ENCODE peak calls at places on chromosomes 4 and X, in eight cellular contexts. H, F, T, Z, C, X, Q and O are unnamed samples. For H3K4me1, the result is how much of the 10 kb centered on the place peaks cover.

GRCh38 chrX:3713937-3714434 is 537 bp upstream of the PRKX start:
- DNase-seq in H (no peak), Q (no peak), Z (no peak), T (no peak), C (no peak), X (no peak), F (no peak), O (no peak)

GRCh38 chrX:149721778-149722177 is 9.9 kb downstream of the MAGEA11 start:
- DNase-seq in H (no peak), X (no peak), C (no peak), Q (no peak), Z (no peak), T (no peak), F (no peak), O (no peak)

GRCh38 chr4:186882293-186882692 is 158.6 kb upstream of the FAT1 start:
- DNase-seq in T (no peak), C (peak), Q (no peak), F (no peak), X (no peak), Z (no peak), H (no peak), O (no peak)

GRCh38 chr4:151039733-151040132 is 24.6 kb upstream of the LRBA start:
- DNase-seq in Z (no peak), H (no peak), X (no peak), T (no peak), Q (no peak), F (no peak), C (no peak), O (no peak)

GRCh38 chr4:21765810-21766407 is 182.7 kb downstream of the KCNIP4 start:
- DNase-seq in Q (no peak), F (peak), H (no peak), C (peak), X (no peak), T (no peak), Z (no peak), O (no peak)

GRCh38 chr4:123362103-123362502 is 34.5 kb upstream of the SPRY1 start:
- DNase-seq in F (no peak), C (no peak), T (no peak), Q (no peak), H (no peak), Z (no peak), X (no peak), O (no peak)

GRCh38 chr4:55925235-55925634 is 23.5 kb upstream of the CEP135 start:
- DNase-seq in X (no peak), Z (no peak), C (peak), T (no peak), F (no peak), H (no peak), Q (no peak), O (no peak)

GRCh38 chr4:61583696-61584095 is 383.6 kb downstream of the ADGRL3 start:
- DNase-seq in Z (no peak), X (no peak), C (peak), T (no peak), F (no peak), Q (no peak), H (no peak), O (no peak)

GRCh38 chr4:2009651-2010233 is 968 bp upstream of the NELFA start:
- DNase-seq in F (peak), Q (peak), Z (peak), C (peak), T (peak), H (peak), X (peak), O (peak)

GRCh38 chr4:61628727-61629126 is 428.6 kb downstream of the ADGRL3 start:
- DNase-seq in X (no peak), H (no peak), C (no peak), T (no peak), Z (no peak), F (no peak), Q (no peak), O (no peak)

GRCh38 chrX:44974462-44974861 is 101.5 kb downstream of the KDM6A start:
- DNase-seq in F (no peak), H (no peak), Q (no peak), C (peak), Z (no peak), T (no peak), X (no peak), O (no peak)

GRCh38 chr4:24032371-24032989 is 142.6 kb upstream of the PPARGC1A start:
- DNase-seq in Q (no peak), Z (no peak), F (no peak), C (no peak), H (no peak), X (no peak), T (no peak), O (no peak)

GRCh38 chr4:72295966-72296557 is 264.3 kb downstream of the NPFFR2 start:
- DNase-seq in Z (no peak), F (no peak), X (no peak), Q (no peak), C (peak), T (no peak), H (no peak), O (no peak)

GRCh38 chrX:44872319-44872816 is 620 bp upstream of the KDM6A start:
- DNase-seq in Z (peak), H (no peak), Q (peak), F (peak), X (peak), T (peak), C (peak), O (peak)

GRCh38 chrX:30060718-30061117 is 154.6 kb upstream of the MAGEB2 start:
- DNase-seq in F (peak), C (peak), H (no peak), Q (no peak), Z (no peak), X (no peak), T (no peak), O (no peak)

GRCh38 chrX:72128881-72129280 is 2.8 kb downstream of the RTL5 start:
- DNase-seq in C (no peak), X (no peak), F (no peak), Z (no peak), T (no peak), Q (no peak), H (no peak), O (no peak)

GRCh38 chrX:129000018-129000417 is 523.3 kb downstream of the SMARCA1 start:
- DNase-seq in Z (no peak), Q (no peak), X (no peak), C (no peak), F (no peak), T (no peak), H (no peak), O (no peak)

GRCh38 chrX:105694839-105695238 is 127.5 kb upstream of the NRK start:
- DNase-seq in Q (no peak), C (no peak), H (no peak), T (no peak), F (no peak), Z (no peak), X (no peak), O (no peak)

GRCh38 chrX:8663325-8663724 is 68.6 kb downstream of the ANOS1 start:
- DNase-seq in X (no peak), T (no peak), Q (no peak), H (no peak), F (no peak), Z (no peak), C (peak), O (no peak)

GRCh38 chr4:10666616-10667015 is 18.0 kb downstream of the CLNK start:
- DNase-seq in X (no peak), Q (no peak), T (no peak), F (no peak), C (no peak), Z (no peak), H (no peak), O (no peak)

GRCh38 chr4:25448379-25449109 is 71.5 kb downstream of the ANAPC4 start:
- DNase-seq in X (peak), H (no peak), Q (no peak), F (no peak), C (peak), T (no peak), Z (peak), O (no peak)

GRCh38 chrX:115561605-115562491 is 874 bp downstream of the PLS3 start:
- DNase-seq in Z (peak), Q (no peak), C (peak), X (no peak), H (peak), T (peak), F (peak), O (peak)

GRCh38 chrX:115565888-115566287 is 4.9 kb downstream of the PLS3 start:
- DNase-seq in Q (no peak), H (no peak), C (no peak), X (no peak), F (no peak), T (no peak), Z (no peak), O (no peak)

GRCh38 chrX:115562492-115562872 is 1.5 kb downstream of the PLS3 start:
- DNase-seq in Q (no peak), T (no peak), F (no peak), Z (peak), H (no peak), C (peak), X (no peak), O (no peak)

GRCh38 chrX:115564243-115564642 is 3.3 kb downstream of the PLS3 start:
- DNase-seq in Z (no peak), F (no peak), T (no peak), Q (no peak), X (no peak), H (no peak), C (peak), O (no peak)

GRCh38 chrX:115563633-115564182 is 2.7 kb downstream of the PLS3 start:
- DNase-seq in F (no peak), Z (no peak), T (no peak), Q (no peak), C (no peak), H (no peak), X (no peak), O (no peak)
- TF ChIP-seq CTCF in F (no peak), Z (no peak), T (no peak), Q (no peak), C (no peak), H (peak), X (no peak), O (no peak)

GRCh38 chr4:139454646-139455045 is 725 bp downstream of the RAB33B start:
- DNase-seq in H (no peak), T (no peak), Z (no peak), Q (no peak), C (no peak), X (no peak), F (no peak), O (no peak)
- H3K4me1 ChIP-seq in H (half or more), T (under half), Z (under half), Q (half or more), C (under half), X (under half), F (under half), O (under half)

GRCh38 chrX:55014897-55015299 is 14.7 kb downstream of the APEX2 start:
- DNase-seq in C (no peak), H (no peak), Q (no peak), F (no peak), T (no peak), X (no peak), Z (no peak), O (no peak)

GRCh38 chrX:55007633-55008032 is 7.5 kb downstream of the APEX2 start:
- DNase-seq in X (peak), Q (peak), Z (peak), C (peak), F (no peak), H (peak), T (peak), O (no peak)

GRCh38 chrX:55008571-55009358 is 8.6 kb downstream of the APEX2 start:
- DNase-seq in H (no peak), X (no peak), Z (no peak), T (no peak), F (no peak), Q (no peak), C (peak), O (no peak)

GRCh38 chrX:55006827-55007621 is 6.9 kb downstream of the APEX2 start:
- DNase-seq in T (no peak), X (no peak), F (no peak), Z (no peak), H (no peak), C (no peak), Q (no peak), O (no peak)

GRCh38 chrX:55011294-55011693 is 11.1 kb downstream of the APEX2 start:
- DNase-seq in X (no peak), H (no peak), F (no peak), T (no peak), Z (no peak), Q (no peak), C (no peak), O (no peak)
- TF ChIP-seq CTCF in X (no peak), H (no peak), F (no peak), T (no peak), Z (peak), Q (no peak), C (peak), O (peak)

GRCh38 chrX:41110801-41111625 is 25.8 kb downstream of the USP9X start:
- DNase-seq in Q (no peak), Z (no peak), T (no peak), C (peak), H (no peak), F (no peak), X (no peak), O (no peak)

GRCh38 chrX:41108684-41109205 is 23.5 kb downstream of the USP9X start:
- DNase-seq in Z (no peak), H (no peak), F (no peak), Q (no peak), X (no peak), C (no peak), T (no peak), O (no peak)

GRCh38 chrX:41105005-41105404 is 19.8 kb downstream of the USP9X start:
- DNase-seq in F (no peak), H (no peak), X (no peak), Q (no peak), C (no peak), T (no peak), Z (no peak), O (no peak)

GRCh38 chrX:41108007-41108683 is 22.9 kb downstream of the USP9X start:
- DNase-seq in Q (no peak), F (no peak), H (no peak), C (peak), Z (no peak), T (no peak), X (no peak), O (no peak)
- H3K4me1 ChIP-seq in Q (under half), F (under half), H (under half), C (under half), Z (under half), T (under half), X (under half), O (under half)

DNA sequence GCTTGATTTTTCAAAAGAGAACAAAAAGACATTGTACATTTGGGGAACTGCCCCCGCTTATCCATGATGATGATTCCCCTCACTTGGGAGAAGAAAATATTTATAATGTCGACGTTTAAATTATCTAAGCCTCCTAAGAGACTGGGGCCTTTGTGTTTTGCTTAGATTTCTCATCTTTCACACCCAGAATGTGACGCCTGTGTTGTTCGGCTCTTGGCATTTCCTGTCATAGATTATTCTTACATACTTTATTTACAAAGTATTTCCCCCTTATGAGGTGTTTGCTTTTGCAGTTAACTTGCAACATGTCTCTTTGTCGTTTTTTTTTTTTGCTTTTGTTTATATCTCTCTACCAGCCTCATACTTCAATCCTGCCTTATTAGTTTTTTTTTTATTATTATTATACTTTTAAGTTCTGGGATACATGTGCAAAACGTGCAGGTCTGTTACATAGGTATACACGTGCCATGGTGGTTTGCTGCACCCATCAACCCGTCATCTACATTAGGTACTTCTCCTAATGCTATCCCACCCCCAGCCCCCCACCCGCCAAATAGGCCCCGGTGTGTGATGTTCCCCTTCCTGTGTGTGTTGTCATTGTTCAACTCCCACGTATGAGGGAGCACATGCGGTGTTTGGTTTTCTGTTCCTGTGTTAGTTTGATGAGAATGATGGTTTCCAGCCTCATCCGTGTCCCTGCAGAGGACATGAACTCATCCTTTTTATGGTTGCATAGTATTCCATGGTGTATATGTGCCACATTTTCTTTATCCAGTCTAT is 127.8 kb downstream of the FNIP2 start:
- DNase-seq in X (no peak), Z (no peak), C (no peak), F (no peak), H (no peak), Q (no peak), T (no peak), O (no peak)
- TF ChIP-seq CTCF in X (no peak), Z (no peak), C (no peak), F (no peak), H (no peak), Q (no peak), T (no peak), O (no peak)

GRCh38 chr4:118772149-118773081 is 63.5 kb downstream of the SEC24D start:
- DNase-seq in Z (no peak), X (no peak), T (no peak), Q (no peak), C (peak), H (no peak), F (no peak), O (no peak)

GRCh38 chr4:118769152-118769551 is 66.8 kb downstream of the SEC24D start:
- DNase-seq in X (no peak), H (no peak), C (no peak), Z (no peak), F (no peak), T (no peak), Q (no peak), O (no peak)

GRCh38 chr4:118773082-118773792 is 62.7 kb downstream of the SEC24D start:
- DNase-seq in F (no peak), C (peak), X (no peak), Q (no peak), T (no peak), Z (no peak), H (no peak), O (no peak)

GRCh38 chr4:118774321-118774720 is 61.6 kb downstream of the SEC24D start:
- DNase-seq in X (no peak), Z (no peak), Q (no peak), T (no peak), H (no peak), F (no peak), C (no peak), O (no peak)

DNA sequence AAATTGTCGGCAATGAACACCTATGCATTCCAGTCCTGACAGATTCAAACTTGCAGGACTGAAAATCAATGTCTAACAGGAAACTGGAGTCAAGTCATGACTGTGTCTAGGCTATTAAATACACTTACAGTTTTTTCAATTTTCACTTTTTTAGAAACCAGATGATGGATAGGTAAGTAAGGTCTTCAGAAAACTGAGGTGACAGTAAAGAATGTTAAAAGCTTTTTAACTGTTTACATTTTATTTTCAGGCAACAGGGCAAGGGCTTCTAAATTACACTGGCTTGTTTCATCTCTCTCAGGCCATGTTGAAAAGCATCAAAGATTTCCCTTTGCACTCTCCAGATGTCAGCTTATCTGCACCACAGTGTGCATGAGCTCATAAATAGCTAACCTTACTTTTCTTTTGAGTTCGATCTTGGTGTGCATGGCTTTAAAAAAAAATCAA is 65.2 kb downstream of the SEC24D start:
- DNase-seq in X (no peak), Z (no peak), H (no peak), T (no peak), C (no peak), F (no peak), Q (no peak), O (no peak)
- H3K4me1 ChIP-seq in X (under half), Z (under half), H (half or more), T (under half), C (under half), F (under half), Q (half or more), O (under half)

GRCh38 chr4:8586671-8587468 is 5.7 kb upstream of the CPZ start:
- DNase-seq in Z (peak), H (no peak), X (no peak), Q (no peak), C (no peak), F (no peak), T (no peak), O (no peak)
- TF ChIP-seq CTCF in Z (peak), H (no peak), X (no peak), Q (no peak), C (no peak), F (no peak), T (no peak), O (no peak)